ENCODE peak calls at places on chromosomes 3 and 15, in ten cellular contexts. L is colonic mucosa, J is heart left ventricle, H is left lung, S is gastrocnemius medialis, F is DND-41, W is psoas muscle, A is mammary epithelial cell, V is transverse colon, R is lower lobe of right lung. N is an unnamed sample.

GRCh38 chr3:44883999-44884431 is 9.6 kb downstream of the TGM4 start:
- DNase-seq in L (no peak), J (no peak), H (no peak), S (no peak), F (no peak), W (no peak), A (peak; percentile 97), V (no peak), R (no peak), N (no peak)

GRCh38 chr15:49852756-49853155 is 231.9 kb downstream of the DTWD1 start:
- DNase-seq in L (no peak), J (no peak), H (no peak), S (no peak), F (no peak), W (no peak), A (no peak), V (no peak), R (no peak), N (no peak)

GRCh38 chr3:61686228-61686648 is 124.9 kb downstream of the PTPRG start:
- DNase-seq in L (no peak), J (no peak), H (no peak), S (no peak), F (no peak), W (no peak), A (peak; percentile 86), V (no peak), R (no peak), N (no peak)

GRCh38 chr15:100093211-100094126 is 248.3 kb downstream of the ADAMTS17 start:
- DNase-seq in L (no peak), J (no peak), H (no peak), S (no peak), F (no peak), W (no peak), A (no peak), V (no peak), R (no peak), N (no peak)

GRCh38 chr3:124826703-124827102 is 60.5 kb downstream of the ITGB5 start:
- DNase-seq in L (no peak), J (no peak), H (no peak), S (no peak), F (no peak), W (no peak), A (peak; percentile 77), V (no peak), R (no peak), N (no peak)

GRCh38 chr3:170410428-170411029 is 8.1 kb upstream of the CLDN11 start:
- DNase-seq in L (no peak), J (no peak), H (no peak), S (no peak), F (no peak), W (no peak), A (no peak), V (no peak), R (no peak), N (no peak)

GRCh38 chr3:126113238-126113555 is 29.3 kb upstream of the SLC41A3 start:
- DNase-seq in L (no peak), J (no peak), H (no peak), S (no peak), F (no peak), W (no peak), A (no peak), V (no peak), R (no peak), N (peak; percentile 51)

GRCh38 chr3:10964537-10965167 is 27.9 kb upstream of the SLC6A1 start:
- DNase-seq in L (no peak), J (no peak), H (no peak), S (no peak), F (peak; percentile 57), W (no peak), A (peak; percentile 11), V (peak; percentile 34), R (no peak), N (no peak)

GRCh38 chr15:50753463-50753862 is 12.0 kb downstream of the SPPL2A start:
- DNase-seq in L (no peak), J (no peak), H (no peak), S (no peak), F (no peak), W (no peak), A (no peak), V (no peak), R (no peak), N (no peak)

GRCh38 chr15:70200511-70200991 is 102.8 kb upstream of the TLE3 start:
- DNase-seq in L (no peak), J (no peak), H (no peak), S (no peak), F (no peak), W (peak; percentile 41), A (no peak), V (no peak), R (no peak), N (no peak)

GRCh38 chr3:111314146-111314873 is 227.7 kb upstream of the CD96 start:
- DNase-seq in L (no peak), J (no peak), H (peak; percentile 36), S (no peak), F (no peak), W (no peak), A (no peak), V (no peak), R (no peak), N (no peak)

GRCh38 chr3:168249048-168249538 is 153.4 kb upstream of the GOLIM4 start:
- DNase-seq in L (no peak), J (no peak), H (no peak), S (no peak), F (no peak), W (no peak), A (peak; percentile 8), V (no peak), R (no peak), N (no peak)

GRCh38 chr3:194168994-194169393 is 33.0 kb downstream of the HES1 start:
- DNase-seq in L (no peak), J (no peak), H (no peak), S (no peak), F (no peak), W (no peak), A (peak; percentile 11), V (no peak), R (no peak), N (no peak)
- H3K27me3 ChIP-seq in L (no peaks in the 10 kb centered on the region), J (peaks cover 17% of the 10 kb centered on the region), H (no peaks in the 10 kb centered on the region), S (no peaks in the 10 kb centered on the region), F (no peaks in the 10 kb centered on the region), W (no peaks in the 10 kb centered on the region), A (no peaks in the 10 kb centered on the region), V (no peaks in the 10 kb centered on the region), R (peaks cover 3% of the 10 kb centered on the region), N (no peaks in the 10 kb centered on the region)

DNA sequence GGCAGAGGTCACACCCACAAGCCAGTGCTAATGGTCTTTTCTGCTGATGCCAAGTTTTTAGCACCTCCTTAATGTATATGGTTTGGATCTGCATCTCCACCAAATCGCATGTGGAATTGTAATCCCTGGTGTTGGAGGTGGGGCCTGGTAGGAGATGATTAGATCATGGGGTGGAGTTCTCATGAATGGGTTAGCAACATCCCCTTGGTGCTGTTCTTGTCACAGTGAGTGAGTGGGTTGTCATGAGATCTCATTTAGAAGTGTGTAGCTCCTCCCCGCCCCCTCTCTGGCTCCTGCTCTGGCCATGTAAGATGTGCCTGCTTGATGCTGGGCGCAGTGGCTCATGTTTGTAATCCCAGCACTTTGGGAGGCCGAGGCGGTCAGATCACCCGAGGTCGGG is 37.3 kb upstream of the KLHL6 start:
- DNase-seq in L (no peak), J (no peak), H (no peak), S (no peak), F (no peak), W (no peak), A (no peak), V (no peak), R (no peak), N (no peak)
- H3K4me3 ChIP-seq in L (no peak overlapping the region), J (no peak overlapping the region), H (no peak overlapping the region), S (no peak overlapping the region), F (no peak overlapping the region), W (no peak overlapping the region), A (no peak overlapping the region), V (no peak overlapping the region), R (no peak overlapping the region), N (no peak overlapping the region)

DNA sequence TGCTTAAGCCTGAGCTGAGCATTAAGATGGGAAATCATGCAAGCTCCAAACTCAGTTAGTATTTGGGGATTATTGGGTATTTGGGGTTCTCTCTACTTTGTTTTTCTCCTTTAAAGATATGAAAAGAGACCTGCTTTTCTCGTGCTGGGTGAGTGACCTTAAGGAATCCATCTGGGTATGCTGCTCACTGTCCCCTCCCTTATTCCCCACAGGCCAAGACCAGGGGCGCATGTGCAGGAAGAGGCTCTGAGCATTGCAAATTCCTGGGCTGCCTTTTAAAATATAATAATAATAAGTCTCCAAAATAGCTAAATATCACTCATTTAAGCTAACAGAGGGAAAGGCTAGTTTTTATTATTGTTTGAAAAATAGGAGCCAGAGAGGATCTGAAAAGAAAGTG is 75.4 kb upstream of the HACD2 start:
- DNase-seq in L (no peak), J (no peak), H (no peak), S (no peak), F (no peak), W (no peak), A (no peak), V (no peak), R (no peak), N (no peak)
- H3K4me1 ChIP-seq in L (peaks cover 20% of the 10 kb centered on the region), J (peaks cover 43% of the 10 kb centered on the region), H (peaks cover 54% of the 10 kb centered on the region), S (peaks cover 53% of the 10 kb centered on the region), F (no peaks in the 10 kb centered on the region), W (no peaks in the 10 kb centered on the region), A (peaks cover 10% of the 10 kb centered on the region), V (peaks cover 70% of the 10 kb centered on the region), R (peaks cover 77% of the 10 kb centered on the region), N (peaks cover 7% of the 10 kb centered on the region)

GRCh38 chr3:46889381-46890110 is 12.0 kb downstream of the PTH1R start:
- DNase-seq in L (no peak), J (no peak), H (no peak), S (no peak), F (peak; percentile 50), W (no peak), A (no peak), V (no peak), R (no peak), N (no peak)

GRCh38 chr3:46890132-46890531 is 12.6 kb downstream of the PTH1R start:
- DNase-seq in L (no peak), J (no peak), H (no peak), S (no peak), F (no peak), W (no peak), A (no peak), V (no peak), R (no peak), N (no peak)

GRCh38 chr3:46891132-46891531 is 13.6 kb downstream of the PTH1R start:
- DNase-seq in L (no peak), J (no peak), H (no peak), S (no peak), F (no peak), W (no peak), A (no peak), V (no peak), R (no peak), N (no peak)

GRCh38 chr3:46887980-46888494 is 10.5 kb downstream of the PTH1R start:
- DNase-seq in L (no peak), J (no peak), H (no peak), S (no peak), F (no peak), W (no peak), A (no peak), V (no peak), R (no peak), N (no peak)

GRCh38 chr3:46888705-46889104 is 11.2 kb downstream of the PTH1R start:
- DNase-seq in L (no peak), J (no peak), H (no peak), S (no peak), F (no peak), W (no peak), A (no peak), V (no peak), R (no peak), N (no peak)
- H3K27me3 ChIP-seq in L (peaks cover 12% of the 10 kb centered on the region), J (no peaks in the 10 kb centered on the region), H (peaks cover 84% of the 10 kb centered on the region), S (peaks cover under 1% of the 10 kb centered on the region), F (peaks cover 24% of the 10 kb centered on the region), W (no peaks in the 10 kb centered on the region), A (peaks cover 3% of the 10 kb centered on the region), V (peaks cover 30% of the 10 kb centered on the region), R (peaks cover 18% of the 10 kb centered on the region), N (no peaks in the 10 kb centered on the region)

N was measured in tibial artery.